ENCODE peak calls at places on chromosome 11, in six cellular contexts. E, P, W, J, H and R are unnamed samples.

GRCh38 chr11:61609970-61610347 is 29.1 kb upstream of the SYT7 start:
- DNase-seq in E (no peak), P (peak; percentile 54), W (peak; percentile 67), J (no peak), H (no peak), R (no peak)

GRCh38 chr11:74255741-74256369 is 55.6 kb downstream of the P4HA3 start:
- DNase-seq in E (peak; percentile 51), P (peak; percentile 71), W (peak; percentile 50), J (peak; percentile 33), H (no peak), R (no peak)

GRCh38 chr11:28836285-28837081 is 728.3 kb downstream of the METTL15 start:
- DNase-seq in E (no peak), P (peak; percentile 93), W (no peak), J (no peak), H (no peak), R (no peak)

GRCh38 chr11:69003301-69003865 is 9.7 kb downstream of the MRGPRF start:
- DNase-seq in E (no peak), P (no peak), W (peak; percentile 3), J (no peak), H (peak; percentile 26), R (no peak)

GRCh38 chr11:47177229-47177845 is 658 bp upstream of the ARFGAP2 start:
- DNase-seq in E (peak; percentile 78), P (peak; percentile 92), W (peak; percentile 60), J (peak; percentile 78), H (peak; percentile 80), R (peak; percentile 56)

GRCh38 chr11:17129003-17129402 is 51.5 kb upstream of the RPS13 start:
- DNase-seq in E (no peak), P (peak; percentile 8), W (no peak), J (no peak), H (no peak), R (no peak)

GRCh38 chr11:74325649-74326645 is 14.5 kb upstream of the P4HA3 start:
- DNase-seq in E (no peak), P (peak; percentile 95), W (no peak), J (no peak), H (peak; percentile 94), R (peak; percentile 86)

GRCh38 chr11:27861706-27862430 is 161.6 kb upstream of the BDNF start:
- DNase-seq in E (no peak), P (peak; percentile 95), W (no peak), J (no peak), H (no peak), R (no peak)

GRCh38 chr11:124424384-124424921 is at the start of gene OR8B4:
- DNase-seq in E (no peak), P (no peak), W (no peak), J (no peak), H (no peak), R (no peak)

GRCh38 chr11:113540416-113541330 is 65.5 kb upstream of the DRD2 start:
- DNase-seq in E (no peak), P (no peak), W (peak; percentile 57), J (no peak), H (no peak), R (no peak)

GRCh38 chr11:83206771-83207413 is 13.4 kb downstream of the ANKRD42 start:
- DNase-seq in E (no peak), P (no peak), W (no peak), J (no peak), H (no peak), R (no peak)

GRCh38 chr11:110463153-110463552 is 33.4 kb downstream of the FDX1 start:
- DNase-seq in E (peak; percentile 33), P (peak; percentile 63), W (peak; percentile 70), J (no peak), H (peak; percentile 75), R (peak; percentile 34)

GRCh38 chr11:132056689-132057088 is 686.3 kb downstream of the NTM start:
- DNase-seq in E (no peak), P (peak; percentile 47), W (no peak), J (no peak), H (no peak), R (no peak)

GRCh38 chr11:504053-504993 is 2.7 kb downstream of the RNH1 start:
- DNase-seq in E (peak; percentile 40), P (peak; percentile 80), W (no peak), J (no peak), H (no peak), R (peak; percentile 53)

GRCh38 chr11:67463680-67464410 is 5.2 kb downstream of the TMEM134 start:
- DNase-seq in E (no peak), P (peak; percentile 49), W (no peak), J (no peak), H (peak; percentile 86), R (peak; percentile 45)

GRCh38 chr11:2138075-2138435 is 1.1 kb downstream of the IGF2 start:
- DNase-seq in E (no peak), P (no peak), W (peak; percentile 43), J (no peak), H (peak; percentile 57), R (no peak)

GRCh38 chr11:72856551-72857342 is 42.5 kb downstream of the ATG16L2 start:
- DNase-seq in E (no peak), P (no peak), W (no peak), J (no peak), H (no peak), R (no peak)

GRCh38 chr11:123822591-123822990 is 16.4 kb upstream of the OR6M1 start:
- DNase-seq in E (no peak), P (no peak), W (no peak), J (no peak), H (no peak), R (no peak)

GRCh38 chr11:17979770-17980371 is 33.0 kb downstream of the SERGEF start:
- DNase-seq in E (peak; percentile 28), P (peak; percentile 28), W (peak; percentile 41), J (peak; percentile 14), H (no peak), R (no peak)

GRCh38 chr11:62130498-62131464 is 7.0 kb downstream of the INCENP start:
- DNase-seq in E (no peak), P (no peak), W (no peak), J (no peak), H (no peak), R (no peak)

GRCh38 chr11:79670846-79671245 is 230.0 kb upstream of the TENM4 start:
- DNase-seq in E (no peak), P (no peak), W (no peak), J (no peak), H (no peak), R (no peak)

GRCh38 chr11:2177081-2177480 is 5.5 kb upstream of the TH start:
- DNase-seq in E (no peak), P (peak; percentile 18), W (no peak), J (no peak), H (no peak), R (no peak)

GRCh38 chr11:128195057-128195751 is 392.2 kb downstream of the ETS1 start:
- DNase-seq in E (peak; percentile 49), P (no peak), W (no peak), J (peak; percentile 14), H (no peak), R (no peak)

GRCh38 chr11:130904380-130904779 is 11.9 kb downstream of the SNX19 start:
- DNase-seq in E (no peak), P (peak; percentile 45), W (no peak), J (no peak), H (no peak), R (no peak)